ENCODE peak calls at places on chromosomes 16 and 17, in six cellular contexts. One of them, this sample, is unnamed.

GRCh38 chr17:4743898-4744297 is 4.2 kb upstream of the CXCL16 start:
- DNase-seq in spleen: peak; percentile 50
- DNase-seq in tibial artery: no peak
- DNase-seq in right lobe of liver: no peak
- DNase-seq in OCI-LY7: no peak
- DNase-seq in bronchial epithelial cell: no peak
- DNase-seq in this sample: no peak

GRCh38 chr16:19559242-19559910 is 3.9 kb downstream of the VPS35L start:
- DNase-seq in OCI-LY7: peak; percentile 67
- DNase-seq in tibial artery: no peak
- DNase-seq in bronchial epithelial cell: peak; percentile 45
- DNase-seq in spleen: no peak
- DNase-seq in right lobe of liver: no peak
- DNase-seq in this sample: no peak

GRCh38 chr16:66927012-66927436 is 1.7 kb upstream of the RRAD start:
- DNase-seq in right lobe of liver: no peak
- DNase-seq in bronchial epithelial cell: peak; percentile 67
- DNase-seq in OCI-LY7: no peak
- DNase-seq in spleen: no peak
- DNase-seq in tibial artery: no peak
- DNase-seq in this sample: peak; percentile 78

GRCh38 chr17:46742539-46743270 is 75.8 kb downstream of the WNT3 start:
- DNase-seq in OCI-LY7: peak; percentile 24
- DNase-seq in tibial artery: no peak
- DNase-seq in spleen: no peak
- DNase-seq in right lobe of liver: no peak
- DNase-seq in bronchial epithelial cell: peak; percentile 94
- DNase-seq in this sample: no peak

GRCh38 chr16:4687416-4687815 is 5.9 kb upstream of the NUDT16L1 start:
- DNase-seq in OCI-LY7: no peak
- DNase-seq in bronchial epithelial cell: no peak
- DNase-seq in right lobe of liver: no peak
- DNase-seq in tibial artery: no peak
- DNase-seq in spleen: no peak
- DNase-seq in this sample: no peak

GRCh38 chr17:81020767-81021497 is 14.0 kb upstream of the BAIAP2 start:
- DNase-seq in right lobe of liver: peak; percentile 52
- DNase-seq in tibial artery: no peak
- DNase-seq in spleen: peak; percentile 73
- DNase-seq in bronchial epithelial cell: peak; percentile 66
- DNase-seq in OCI-LY7: no peak
- DNase-seq in this sample: peak; percentile 83

GRCh38 chr16:89246903-89247733 is 29.6 kb downstream of the ZNF778 start:
- DNase-seq in tibial artery: peak; percentile 89
- DNase-seq in right lobe of liver: peak; percentile 96
- DNase-seq in OCI-LY7: peak; percentile 80
- DNase-seq in bronchial epithelial cell: peak; percentile 35
- DNase-seq in spleen: peak; percentile 97
- DNase-seq in this sample: peak; percentile 91

GRCh38 chr17:77864234-77865108 is 94.0 kb upstream of the TNRC6C start:
- DNase-seq in OCI-LY7: peak; percentile 48
- DNase-seq in spleen: peak; percentile 62
- DNase-seq in right lobe of liver: peak; percentile 37
- DNase-seq in bronchial epithelial cell: no peak
- DNase-seq in tibial artery: peak; percentile 60
- DNase-seq in this sample: no peak

GRCh38 chr17:64773836-64774761 is 112.0 kb upstream of the SMURF2 start:
- DNase-seq in right lobe of liver: no peak
- DNase-seq in bronchial epithelial cell: peak; percentile 62
- DNase-seq in tibial artery: peak; percentile 66
- DNase-seq in OCI-LY7: peak; percentile 70
- DNase-seq in spleen: no peak
- DNase-seq in this sample: peak; percentile 85

GRCh38 chr17:80882926-80883685 is 108.5 kb upstream of the CHMP6 start:
- DNase-seq in spleen: peak; percentile 57
- DNase-seq in tibial artery: no peak
- DNase-seq in bronchial epithelial cell: no peak
- DNase-seq in right lobe of liver: peak; percentile 18
- DNase-seq in OCI-LY7: no peak
- DNase-seq in this sample: peak; percentile 33

GRCh38 chr16:72246423-72246822 is 74.5 kb upstream of the PMFBP1 start:
- DNase-seq in bronchial epithelial cell: no peak
- DNase-seq in tibial artery: no peak
- DNase-seq in spleen: no peak
- DNase-seq in right lobe of liver: no peak
- DNase-seq in OCI-LY7: peak; percentile 2
- DNase-seq in this sample: no peak

GRCh38 chr16:997440-998051 is 16.0 kb downstream of the SOX8 start:
- DNase-seq in spleen: no peak
- DNase-seq in bronchial epithelial cell: no peak
- DNase-seq in tibial artery: no peak
- DNase-seq in right lobe of liver: no peak
- DNase-seq in OCI-LY7: no peak
- DNase-seq in this sample: no peak

GRCh38 chr17:73156887-73157870 is 7.6 kb upstream of the SSTR2 start:
- DNase-seq in OCI-LY7: no peak
- DNase-seq in tibial artery: no peak
- DNase-seq in right lobe of liver: no peak
- DNase-seq in bronchial epithelial cell: no peak
- DNase-seq in spleen: no peak
- DNase-seq in this sample: no peak

DNA sequence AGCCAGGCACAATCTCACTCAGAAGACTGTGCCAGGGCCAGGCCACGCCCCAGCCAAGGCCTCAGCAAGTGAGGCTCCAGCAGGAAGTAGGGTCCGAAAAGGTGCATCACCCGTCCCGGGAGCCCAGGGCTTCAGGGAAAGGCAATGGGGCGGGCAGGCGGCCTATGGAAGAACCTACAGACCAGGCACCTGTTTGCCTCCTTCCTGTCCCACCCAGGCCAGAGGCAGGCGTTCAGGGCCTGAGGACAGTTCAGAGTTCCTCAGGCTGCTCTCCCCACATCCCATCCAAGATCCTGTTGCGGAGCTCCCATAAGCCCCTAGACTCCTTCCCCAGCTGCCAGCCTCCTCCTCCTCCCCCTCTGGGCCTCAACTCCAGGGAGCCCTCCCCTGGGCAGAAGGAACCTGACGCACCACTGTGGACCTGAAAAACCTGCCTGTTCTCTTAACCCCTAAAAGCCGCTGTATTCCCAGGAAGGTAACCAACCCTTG is 2.3 kb downstream of the CLUH start:
- DNase-seq in bronchial epithelial cell: peak; percentile 58
- DNase-seq in right lobe of liver: peak; percentile 83
- DNase-seq in tibial artery: peak; percentile 83
- DNase-seq in spleen: no peak
- DNase-seq in OCI-LY7: peak; percentile 68
- DNase-seq in this sample: peak; percentile 81
- H3K4me3 ChIP-seq in bronchial epithelial cell: peak overlapping the region; percentile 20
- H3K4me3 ChIP-seq in right lobe of liver: peak overlapping the region; percentile 93
- H3K4me3 ChIP-seq in tibial artery: peak overlapping the region; percentile 33
- H3K4me3 ChIP-seq in spleen: peak overlapping the region; percentile 98
- H3K4me3 ChIP-seq in OCI-LY7: peak overlapping the region; percentile 100
- H3K4me3 ChIP-seq in this sample: peak overlapping the region; percentile 15

GRCh38 chr17:9924735-9925191 is 19.7 kb upstream of the RCVRN start:
- DNase-seq in right lobe of liver: no peak
- DNase-seq in OCI-LY7: peak; percentile 80
- DNase-seq in bronchial epithelial cell: peak; percentile 56
- DNase-seq in tibial artery: no peak
- DNase-seq in spleen: no peak
- DNase-seq in this sample: no peak

GRCh38 chr17:9918352-9918751 is 13.3 kb upstream of the RCVRN start:
- DNase-seq in spleen: no peak
- DNase-seq in OCI-LY7: no peak
- DNase-seq in tibial artery: no peak
- DNase-seq in right lobe of liver: no peak
- DNase-seq in bronchial epithelial cell: no peak
- DNase-seq in this sample: no peak

GRCh38 chr17:9925457-9925856 is 20.4 kb upstream of the RCVRN start:
- DNase-seq in right lobe of liver: no peak
- DNase-seq in bronchial epithelial cell: no peak
- DNase-seq in OCI-LY7: no peak
- DNase-seq in spleen: no peak
- DNase-seq in tibial artery: no peak
- DNase-seq in this sample: no peak

GRCh38 chr17:9918804-9919352 is 13.8 kb upstream of the RCVRN start:
- DNase-seq in OCI-LY7: no peak
- DNase-seq in bronchial epithelial cell: no peak
- DNase-seq in tibial artery: no peak
- DNase-seq in right lobe of liver: no peak
- DNase-seq in spleen: no peak
- DNase-seq in this sample: no peak

DNA sequence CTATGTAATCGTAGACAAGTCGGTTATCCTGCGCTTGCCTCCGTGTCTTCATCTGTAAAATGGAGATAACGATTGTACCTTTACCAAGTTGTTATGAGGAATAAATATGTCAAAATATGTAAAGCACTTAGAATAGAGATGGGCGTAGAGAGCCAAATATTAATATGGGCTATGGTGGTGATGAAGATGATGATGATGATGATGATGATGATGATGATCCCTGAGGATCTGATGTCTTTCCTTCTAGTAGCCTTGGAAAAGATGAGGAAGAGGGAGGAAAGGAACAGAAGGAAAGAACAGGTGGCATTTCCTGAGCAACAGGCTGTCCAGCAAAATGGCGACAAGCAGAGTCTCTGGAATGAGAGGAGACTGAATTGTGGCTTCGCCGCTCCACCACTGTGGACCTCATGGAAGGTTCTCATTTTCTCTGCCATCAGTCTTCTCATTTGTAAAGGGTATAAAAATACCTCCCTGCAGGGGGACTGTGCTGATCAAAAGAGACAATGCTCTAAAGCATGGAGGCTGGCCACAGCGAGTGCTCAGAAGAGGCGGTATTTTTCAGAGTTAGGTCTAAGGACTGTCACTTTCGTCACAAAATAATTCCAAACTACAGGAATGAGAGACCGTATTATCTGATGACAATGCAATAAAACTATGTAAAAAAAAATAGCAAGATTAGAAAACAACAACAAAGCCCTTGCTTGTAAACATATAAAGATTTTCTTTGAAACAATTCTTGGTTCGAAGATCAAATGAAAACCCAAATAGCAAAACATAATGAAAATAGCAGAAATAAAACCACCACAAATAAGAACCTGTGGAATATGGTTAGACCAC is 17.2 kb upstream of the RCVRN start:
- DNase-seq in right lobe of liver: no peak
- DNase-seq in tibial artery: no peak
- DNase-seq in bronchial epithelial cell: no peak
- DNase-seq in spleen: no peak
- DNase-seq in OCI-LY7: no peak
- DNase-seq in this sample: no peak
- H3K36me3 ChIP-seq in right lobe of liver: no peaks in the 10 kb centered on the region
- H3K36me3 ChIP-seq in tibial artery: peaks cover 7% of the 10 kb centered on the region
- H3K36me3 ChIP-seq in bronchial epithelial cell: no peaks in the 10 kb centered on the region
- H3K36me3 ChIP-seq in spleen: peaks cover 46% of the 10 kb centered on the region
- H3K36me3 ChIP-seq in OCI-LY7: no peaks in the 10 kb centered on the region
- H3K36me3 ChIP-seq in this sample: peaks cover 43% of the 10 kb centered on the region

GRCh38 chr16:74867281-74867849 is 92.7 kb upstream of the FA2H start:
- DNase-seq in OCI-LY7: no peak
- DNase-seq in spleen: no peak
- DNase-seq in right lobe of liver: no peak
- DNase-seq in tibial artery: no peak
- DNase-seq in bronchial epithelial cell: no peak
- DNase-seq in this sample: no peak

GRCh38 chr16:74865922-74866598 is 91.4 kb upstream of the FA2H start:
- DNase-seq in OCI-LY7: no peak
- DNase-seq in spleen: no peak
- DNase-seq in right lobe of liver: no peak
- DNase-seq in bronchial epithelial cell: no peak
- DNase-seq in tibial artery: no peak
- DNase-seq in this sample: no peak

GRCh38 chr16:74868035-74868434 is 93.4 kb upstream of the FA2H start:
- DNase-seq in OCI-LY7: no peak
- DNase-seq in tibial artery: no peak
- DNase-seq in bronchial epithelial cell: no peak
- DNase-seq in right lobe of liver: no peak
- DNase-seq in spleen: no peak
- DNase-seq in this sample: no peak

GRCh38 chr16:74871608-74872007 is 97.0 kb upstream of the FA2H start:
- DNase-seq in bronchial epithelial cell: no peak
- DNase-seq in OCI-LY7: no peak
- DNase-seq in tibial artery: no peak
- DNase-seq in right lobe of liver: no peak
- DNase-seq in spleen: no peak
- DNase-seq in this sample: no peak

GRCh38 chr16:74868501-74868900 is 93.9 kb upstream of the FA2H start:
- DNase-seq in bronchial epithelial cell: peak; percentile 70
- DNase-seq in tibial artery: no peak
- DNase-seq in OCI-LY7: peak; percentile 70
- DNase-seq in right lobe of liver: no peak
- DNase-seq in spleen: no peak
- DNase-seq in this sample: no peak
- TF ChIP-seq CTCF in bronchial epithelial cell: no peak
- TF ChIP-seq CTCF in tibial artery: no peak
- TF ChIP-seq CTCF in OCI-LY7: no peak
- TF ChIP-seq CTCF in right lobe of liver: no peak
- TF ChIP-seq CTCF in spleen: no peak
- TF ChIP-seq CTCF in this sample: no peak

DNA sequence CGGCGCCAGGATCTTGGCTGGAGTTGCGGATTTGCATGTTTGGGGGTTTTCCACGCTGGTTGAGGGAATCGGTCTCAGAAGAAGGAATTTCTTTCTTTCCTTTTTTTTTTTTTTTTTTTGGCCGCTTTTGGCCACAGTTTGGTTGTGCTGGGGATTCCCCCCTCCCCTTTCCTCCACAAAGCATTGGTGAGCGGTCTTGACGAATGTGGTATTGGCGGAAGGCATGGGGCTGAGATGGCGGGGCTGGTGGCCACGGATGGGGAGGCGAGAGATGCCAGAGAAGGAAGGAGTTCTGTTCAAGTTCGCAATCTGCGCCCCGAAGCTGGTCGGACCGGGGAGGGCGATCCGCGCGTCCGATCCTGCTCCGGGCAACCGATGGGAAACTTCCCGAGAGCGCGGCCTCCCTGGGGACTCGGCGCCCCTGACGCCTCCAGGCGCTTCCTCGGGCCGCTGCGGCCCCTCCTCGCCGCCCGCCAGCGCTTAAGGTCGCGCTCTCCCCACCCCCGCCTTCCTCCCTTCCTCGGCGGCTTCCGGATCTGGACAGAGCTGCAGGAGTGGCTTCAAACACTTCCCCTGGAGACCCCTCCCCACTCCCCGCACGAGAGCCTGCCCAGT is 43.2 kb downstream of the RAI1 start:
- DNase-seq in spleen: peak; percentile 83
- DNase-seq in right lobe of liver: peak; percentile 62
- DNase-seq in OCI-LY7: no peak
- DNase-seq in bronchial epithelial cell: no peak
- DNase-seq in tibial artery: no peak
- DNase-seq in this sample: no peak
- H3K4me3 ChIP-seq in spleen: peak overlapping the region; percentile 64
- H3K4me3 ChIP-seq in right lobe of liver: peak overlapping the region; percentile 25
- H3K4me3 ChIP-seq in OCI-LY7: peak overlapping the region; percentile 22
- H3K4me3 ChIP-seq in bronchial epithelial cell: peak overlapping the region; percentile 39
- H3K4me3 ChIP-seq in tibial artery: peak overlapping the region; percentile 68
- H3K4me3 ChIP-seq in this sample: peak overlapping the region; percentile 60

GRCh38 chr17:79862771-79863440 is 23.7 kb upstream of the CBX4 start:
- DNase-seq in tibial artery: no peak
- DNase-seq in OCI-LY7: no peak
- DNase-seq in spleen: peak; percentile 73
- DNase-seq in right lobe of liver: no peak
- DNase-seq in bronchial epithelial cell: no peak
- DNase-seq in this sample: peak; percentile 53
- H3K36me3 ChIP-seq in tibial artery: no peaks in the 10 kb centered on the region
- H3K36me3 ChIP-seq in OCI-LY7: no peaks in the 10 kb centered on the region
- H3K36me3 ChIP-seq in spleen: no peaks in the 10 kb centered on the region
- H3K36me3 ChIP-seq in right lobe of liver: no peaks in the 10 kb centered on the region
- H3K36me3 ChIP-seq in bronchial epithelial cell: no peaks in the 10 kb centered on the region
- H3K36me3 ChIP-seq in this sample: no peaks in the 10 kb centered on the region

This sample was measured in lower lobe of right lung.